ENCODE peak calls at places on chromosomes 6 and 20, in nine cellular contexts. Y, W, O, B, M, A, H, G and U are unnamed samples.

GRCh38 chr6:170294813-170295518 is 4.1 kb upstream of the DLL1 start:
- DNase-seq in B (no peak), O (no peak), W (no peak), H (no peak), M (no peak), G (no peak), A (no peak), Y (no peak), U (no peak)

GRCh38 chr6:152943260-152943897 is 39.5 kb downstream of the FBXO5 start:
- DNase-seq in H (no peak), G (no peak), A (no peak), W (no peak), M (no peak), Y (no peak), O (no peak), B (no peak), U (no peak)

GRCh38 chr6:21522007-21522758 is 71.4 kb upstream of the SOX4 start:
- DNase-seq in W (no peak), M (no peak), G (no peak), O (no peak), Y (no peak), H (no peak), B (no peak), A (no peak), U (no peak)

GRCh38 chr6:3351837-3352524 is 93.2 kb downstream of the PSMG4 start:
- DNase-seq in M (no peak), H (no peak), O (no peak), G (no peak), B (no peak), Y (no peak), W (no peak), A (no peak), U (no peak)

GRCh38 chr6:19876672-19877071 is 39.5 kb downstream of the ID4 start:
- DNase-seq in A (no peak), H (no peak), Y (no peak), O (no peak), W (no peak), G (no peak), B (no peak), M (no peak), U (no peak)

GRCh38 chr20:17735206-17735804 is 35.5 kb downstream of the BANF2 start:
- DNase-seq in A (no peak), W (no peak), B (peak), G (peak), Y (peak), M (no peak), H (no peak), O (no peak), U (no peak)

GRCh38 chr20:25571817-25572216 is 13.5 kb downstream of the NINL start:
- DNase-seq in G (no peak), O (no peak), A (no peak), Y (no peak), H (no peak), M (no peak), W (no peak), B (no peak), U (no peak)

GRCh38 chr6:157170535-157170934 is 152.8 kb downstream of the TMEM242 start:
- DNase-seq in O (no peak), M (no peak), G (no peak), Y (no peak), W (no peak), H (no peak), A (no peak), B (no peak), U (no peak)

GRCh38 chr6:168877821-168878282 is 375.8 kb downstream of the THBS2 start:
- DNase-seq in O (no peak), M (no peak), B (no peak), W (no peak), G (no peak), A (no peak), H (no peak), Y (no peak), U (no peak)

GRCh38 chr6:109869398-109870165 is 108.5 kb upstream of the GPR6 start:
- DNase-seq in W (no peak), O (no peak), B (peak), H (peak), A (no peak), M (peak), G (peak), Y (no peak), U (no peak)

GRCh38 chr6:150116195-150116800 is 26.5 kb upstream of the PPP1R14C start:
- DNase-seq in G (no peak), W (no peak), H (no peak), B (no peak), Y (no peak), M (no peak), O (no peak), A (no peak), U (no peak)

GRCh38 chr20:35326732-35327073 is 34.5 kb upstream of the FAM83C start:
- DNase-seq in H (no peak), O (no peak), Y (no peak), M (no peak), B (no peak), A (no peak), G (no peak), W (no peak), U (no peak)

GRCh38 chr6:13406781-13407180 is 78.4 kb upstream of the TBC1D7 start:
- DNase-seq in A (no peak), B (no peak), Y (no peak), O (no peak), H (no peak), W (no peak), M (peak), G (no peak), U (no peak)

GRCh38 chr6:16966821-16967817 is 134.7 kb upstream of the STMND1 start:
- DNase-seq in W (no peak), A (no peak), O (no peak), B (no peak), Y (no peak), H (no peak), M (no peak), G (peak), U (no peak)

GRCh38 chr6:29516108-29516507 is 28.4 kb upstream of the MAS1L start:
- DNase-seq in A (no peak), Y (no peak), B (no peak), M (no peak), G (peak), H (no peak), W (no peak), O (peak), U (peak)

GRCh38 chr6:85574932-85575598 is 18.6 kb downstream of the SNX14 start:
- DNase-seq in A (no peak), Y (peak), O (no peak), G (peak), W (no peak), M (no peak), H (no peak), B (no peak), U (no peak)

GRCh38 chr6:152351110-152351509 is 286.1 kb downstream of the SYNE1 start:
- DNase-seq in B (no peak), W (no peak), A (no peak), H (no peak), O (no peak), Y (no peak), G (no peak), M (no peak), U (no peak)

GRCh38 chr6:46440133-46440532 is 51.1 kb downstream of the RCAN2 start:
- DNase-seq in O (no peak), M (no peak), A (no peak), B (no peak), G (peak), H (no peak), W (no peak), Y (peak), U (no peak)

GRCh38 chr6:133837801-133838349 is 51.0 kb upstream of the TCF21 start:
- DNase-seq in M (no peak), G (no peak), H (peak), Y (no peak), O (peak), W (peak), A (peak), B (no peak), U (peak)

GRCh38 chr6:40419881-40420705 is 167.1 kb downstream of the LRFN2 start:
- DNase-seq in Y (no peak), O (no peak), W (no peak), G (no peak), H (no peak), A (no peak), B (no peak), M (peak), U (peak)

GRCh38 chr20:37534401-37535157 is 6.9 kb upstream of the BLCAP start:
- DNase-seq in Y (peak), G (peak), B (peak), O (peak), W (no peak), M (peak), H (peak), A (peak), U (peak)

GRCh38 chr6:111342913-111343312 is 140.1 kb downstream of the REV3L start:
- DNase-seq in H (no peak), Y (no peak), B (no peak), W (no peak), A (no peak), G (peak), O (no peak), M (no peak), U (no peak)

GRCh38 chr20:60749804-60750602 is 502.1 kb upstream of the CDH4 start:
- DNase-seq in H (no peak), W (no peak), Y (no peak), O (no peak), A (no peak), B (no peak), G (no peak), M (peak), U (no peak)

GRCh38 chr6:107866606-107867301 is 42.6 kb upstream of the SCML4 start:
- DNase-seq in W (no peak), B (no peak), H (no peak), M (no peak), G (peak), A (no peak), Y (peak), O (peak), U (peak)

GRCh38 chr6:95501032-95501904 is 76.1 kb upstream of the MANEA start:
- DNase-seq in M (no peak), W (no peak), B (no peak), G (no peak), A (no peak), H (no peak), O (no peak), Y (no peak), U (no peak)

GRCh38 chr6:31308050-31308844 is 36.4 kb upstream of the HLA-C start:
- DNase-seq in G (no peak), A (no peak), W (peak), O (peak), B (no peak), H (no peak), Y (no peak), M (no peak), U (no peak)

GRCh38 chr20:32463642-32464400 is 105.7 kb downstream of the ASXL1 start:
- DNase-seq in A (no peak), B (no peak), Y (no peak), H (no peak), M (peak), W (no peak), G (peak), O (no peak), U (no peak)

GRCh38 chr6:107235521-107235920 is 120.2 kb upstream of the BEND3 start:
- DNase-seq in M (no peak), A (no peak), H (no peak), B (no peak), W (no peak), Y (no peak), G (peak), O (no peak), U (no peak)

GRCh38 chr20:41173161-41173721 is 35.9 kb downstream of the PLCG1 start:
- DNase-seq in O (peak), Y (peak), G (peak), A (peak), M (peak), B (no peak), W (peak), H (peak), U (no peak)

GRCh38 chr20:10309326-10309725 is 90.7 kb downstream of the SNAP25 start:
- DNase-seq in G (peak), M (no peak), H (no peak), B (peak), W (no peak), O (no peak), A (no peak), Y (peak), U (no peak)

GRCh38 chr6:38146658-38147027 is 327.1 kb downstream of the ZFAND3 start:
- DNase-seq in G (no peak), M (no peak), W (no peak), O (no peak), A (no peak), B (no peak), Y (no peak), H (no peak), U (no peak)

GRCh38 chr6:143400258-143401059 is 50.0 kb downstream of the ADAT2 start:
- DNase-seq in Y (no peak), W (no peak), O (no peak), H (no peak), B (no peak), A (no peak), M (no peak), G (no peak), U (peak)

GRCh38 chr6:170062209-170062903 is 228.5 kb downstream of the DLL1 start:
- DNase-seq in M (no peak), A (peak), G (no peak), B (no peak), O (no peak), W (no peak), Y (no peak), H (peak), U (no peak)

GRCh38 chr6:157989541-157990289 is 8.1 kb downstream of the SYNJ2 start:
- DNase-seq in W (no peak), B (peak), A (no peak), O (no peak), Y (peak), H (peak), M (no peak), G (peak), U (no peak)